ENCODE peak calls at places on chromosomes 5 and 9, in six cellular contexts. S is activated T-helper 1 cell treated with anti-CD3 and anti-CD28 coated beads, Interleukin-2, amount 50 U/mL, for 16 hours; Y is WERI-Rb-1; A is ACHN; X is small intestine; V is upper lobe of left lung. T is an unnamed sample.

GRCh38 chr5:93607367-93608258 is 24.6 kb downstream of the NR2F1 start:
- DNase-seq in S (no peak), Y (peak; percentile 54), A (peak; percentile 52), X (peak; percentile 62), V (no peak), T (no peak)

GRCh38 chr9:126805546-126806262 is 864 bp downstream of the ZBTB43 start:
- DNase-seq in S (peak; percentile 71), Y (peak; percentile 50), A (peak; percentile 45), X (peak; percentile 90), V (peak; percentile 95), T (peak; percentile 59)

GRCh38 chr5:136814621-136815378 is 449.5 kb upstream of the TRPC7 start:
- DNase-seq in S (no peak), Y (no peak), A (no peak), X (no peak), V (no peak), T (no peak)

GRCh38 chr5:76604838-76605237 is 18.4 kb downstream of the F2RL2 start:
- DNase-seq in S (no peak), Y (no peak), A (no peak), X (no peak), V (no peak), T (no peak)

GRCh38 chr9:78123808-78124207 is 92.2 kb upstream of the GNAQ start:
- DNase-seq in S (no peak), Y (no peak), A (no peak), X (no peak), V (no peak), T (no peak)

GRCh38 chr9:82490019-82490499 is 501.5 kb downstream of the SPATA31D1 start:
- DNase-seq in S (no peak), Y (no peak), A (no peak), X (no peak), V (no peak), T (peak; percentile 40)

GRCh38 chr9:74645007-74645639 is 148.0 kb downstream of the RORB start:
- DNase-seq in S (no peak), Y (peak; percentile 11), A (peak; percentile 21), X (peak; percentile 9), V (no peak), T (no peak)

GRCh38 chr5:105593011-105593760 is 2030.6 kb upstream of the NUDT12 start:
- DNase-seq in S (no peak), Y (no peak), A (no peak), X (no peak), V (no peak), T (no peak)

GRCh38 chr5:54845567-54845941 is 139.8 kb downstream of the ESM1 start:
- DNase-seq in S (no peak), Y (peak; percentile 24), A (peak; percentile 3), X (no peak), V (no peak), T (no peak)

GRCh38 chr9:128211551-128212281 is 8.5 kb downstream of the DNM1 start:
- DNase-seq in S (no peak), Y (no peak), A (peak; percentile 87), X (peak; percentile 63), V (no peak), T (no peak)

T was measured in breast epithelium.